ENCODE peak calls at places on chromosomes 5 and 9, in six cellular contexts. R, H, D, G, Q and S are unnamed samples.

GRCh38 chr5:128408622-128409021 is 129.4 kb downstream of the FBN2 start:
- DNase-seq in G (no peak), H (no peak), R (no peak), D (no peak), Q (no peak), S (no peak)

GRCh38 chr9:91197232-91198181 is 164.2 kb downstream of the AUH start:
- DNase-seq in G (peak), H (peak), R (peak), Q (peak), D (no peak), S (no peak)

GRCh38 chr9:29150606-29151005 is 1577.3 kb upstream of the C9orf72 start:
- DNase-seq in D (no peak), H (no peak), R (no peak), G (no peak), Q (no peak), S (no peak)

GRCh38 chr5:140551872-140552271 is 4.4 kb downstream of the EIF4EBP3 start:
- DNase-seq in Q (no peak), R (no peak), G (no peak), D (no peak), H (no peak), S (no peak)

GRCh38 chr9:127803507-127804352 is 1.0 kb downstream of the FPGS start:
- DNase-seq in D (no peak), Q (no peak), H (no peak), R (no peak), G (no peak), S (no peak)

GRCh38 chr5:143931389-143931984 is 119.5 kb downstream of the HMHB1 start:
- DNase-seq in D (no peak), Q (no peak), H (no peak), R (no peak), G (peak), S (no peak)

GRCh38 chr9:133387680-133388079 is 11.5 kb downstream of the STKLD1 start:
- DNase-seq in Q (no peak), R (peak), G (no peak), H (no peak), D (no peak), S (no peak)

GRCh38 chr5:31741496-31741895 is 102.6 kb downstream of the PDZD2 start:
- DNase-seq in H (no peak), G (peak), R (no peak), D (no peak), Q (no peak), S (no peak)

GRCh38 chr5:26812714-26813113 is 225.7 kb downstream of the CDH9 start:
- DNase-seq in G (no peak), R (no peak), Q (no peak), D (no peak), H (no peak), S (no peak)

GRCh38 chr5:150548123-150548522 is 40.2 kb downstream of the NDST1 start:
- DNase-seq in H (no peak), D (no peak), Q (no peak), G (no peak), R (no peak), S (no peak)

GRCh38 chr5:10812218-10812617 is 51.2 kb upstream of the DAP start:
- DNase-seq in Q (no peak), H (no peak), G (no peak), D (no peak), R (no peak), S (no peak)

GRCh38 chr5:58149750-58150149 is 310.1 kb downstream of the PLK2 start:
- DNase-seq in R (no peak), H (no peak), Q (no peak), G (no peak), D (no peak), S (no peak)

GRCh38 chr5:169706070-169706469 is 69.0 kb downstream of the DOCK2 start:
- DNase-seq in G (no peak), H (no peak), Q (peak), R (no peak), D (no peak), S (no peak)

GRCh38 chr5:10564838-10565784 is 1.2 kb downstream of the ANKRD33B start:
- DNase-seq in R (no peak), Q (no peak), D (no peak), G (peak), H (no peak), S (no peak)

GRCh38 chr5:95032801-95033200 is 252.1 kb downstream of the MCTP1 start:
- DNase-seq in D (no peak), R (no peak), G (no peak), H (no peak), Q (no peak), S (no peak)

GRCh38 chr9:97109194-97109811 is 70.4 kb upstream of the CTSV start:
- DNase-seq in Q (no peak), R (peak), D (no peak), H (no peak), G (peak), S (no peak)
- TF ChIP-seq CTCF in Q (peak), R (peak), D (no peak), H (peak), G (peak), S (peak)

GRCh38 chr9:70465398-70465797 is 50.9 kb upstream of the KLF9 start:
- DNase-seq in R (no peak), H (no peak), D (no peak), G (no peak), Q (no peak), S (no peak)
- TF ChIP-seq CTCF in R (peak), H (peak), D (no peak), G (no peak), Q (no peak), S (no peak)

GRCh38 chr5:156819967-156820581 is 30.0 kb upstream of the PPP1R2B start:
- DNase-seq in D (no peak), Q (no peak), G (no peak), R (no peak), H (no peak), S (no peak)

GRCh38 chr5:156824241-156824640 is 25.9 kb upstream of the PPP1R2B start:
- DNase-seq in H (no peak), G (no peak), D (no peak), Q (no peak), R (no peak), S (no peak)

GRCh38 chr5:156826150-156826549 is 23.9 kb upstream of the PPP1R2B start:
- DNase-seq in H (no peak), R (no peak), Q (no peak), G (no peak), D (no peak), S (no peak)

GRCh38 chr5:156825688-156826087 is 24.4 kb upstream of the PPP1R2B start:
- DNase-seq in Q (no peak), G (no peak), D (no peak), H (no peak), R (no peak), S (no peak)

GRCh38 chr5:156824800-156825199 is 25.3 kb upstream of the PPP1R2B start:
- DNase-seq in H (peak), D (no peak), R (peak), G (peak), Q (peak), S (no peak)
- TF ChIP-seq CTCF in H (peak), D (no peak), R (peak), G (peak), Q (peak), S (peak)

GRCh38 chr9:109801484-109801883 is 21.5 kb downstream of the PALM2AKAP2 start:
- DNase-seq in G (peak), Q (no peak), H (no peak), D (no peak), R (no peak), S (no peak)
- TF ChIP-seq CTCF in G (no peak), Q (no peak), H (no peak), D (no peak), R (no peak), S (no peak)